ENCODE peak calls at places on chromosome 19, in four cellular contexts. W, N, B and K are unnamed samples.

GRCh38 chr19:11322269-11323024 is 17.0 kb downstream of the RAB3D start:
- DNase-seq in W (no peak), N (no peak), B (no peak), K (no peak)

GRCh38 chr19:17213334-17213733 is 1.8 kb upstream of the USE1 start:
- DNase-seq in N (no peak), W (no peak), B (no peak), K (no peak)

GRCh38 chr19:10112895-10113591 is 1.6 kb downstream of the P2RY11 start:
- DNase-seq in N (no peak), W (no peak), B (no peak), K (peak; percentile 53)

GRCh38 chr19:55474269-55475265 is 1.9 kb upstream of the ZNF628 start:
- DNase-seq in W (no peak), N (peak; percentile 65), B (no peak), K (no peak)

GRCh38 chr19:40370997-40371801 is 18.8 kb downstream of the HIPK4 start:
- DNase-seq in B (no peak), N (no peak), W (no peak), K (peak; percentile 13)

GRCh38 chr19:50875795-50876422 is 2.7 kb downstream of the KLK2 start:
- DNase-seq in B (no peak), N (no peak), W (no peak), K (no peak)

GRCh38 chr19:19067276-19068072 is 3.7 kb downstream of the SLC25A42 start:
- DNase-seq in N (no peak), W (no peak), B (no peak), K (no peak)

GRCh38 chr19:5987077-5987818 is 9.3 kb upstream of the RANBP3 start:
- DNase-seq in B (peak; percentile 62), N (peak; percentile 83), W (peak; percentile 76), K (peak; percentile 70)

GRCh38 chr19:40549007-40549708 is 27.5 kb upstream of the SHKBP1 start:
- DNase-seq in N (no peak), B (no peak), W (peak; percentile 56), K (peak; percentile 63)

GRCh38 chr19:8022275-8022674 is 16.8 kb upstream of the ELAVL1 start:
- DNase-seq in B (no peak), W (no peak), N (no peak), K (no peak)

GRCh38 chr19:45884682-45885555 is 1.0 kb downstream of the IRF2BP1 start:
- DNase-seq in B (no peak), N (no peak), W (peak; percentile 36), K (peak; percentile 69)

GRCh38 chr19:47853003-47853402 is 6.0 kb upstream of the TPRX2 start:
- DNase-seq in B (no peak), N (no peak), W (no peak), K (no peak)

GRCh38 chr19:46776927-46777911 is 11.2 kb downstream of the SLC1A5 start:
- DNase-seq in B (no peak), W (no peak), N (no peak), K (peak; percentile 59)

GRCh38 chr19:2176336-2176994 is 12.7 kb downstream of the DOT1L start:
- DNase-seq in B (no peak), W (no peak), N (no peak), K (no peak)

GRCh38 chr19:45791744-45792481 is 732 bp downstream of the DMWD start:
- DNase-seq in N (no peak), B (no peak), W (no peak), K (no peak)

GRCh38 chr19:51788029-51788428 is 6.9 kb upstream of the FPR3 start:
- DNase-seq in N (no peak), B (no peak), W (no peak), K (no peak)

GRCh38 chr19:48418317-48419064 is 25.0 kb downstream of the GRIN2D start:
- DNase-seq in B (no peak), W (no peak), N (peak; percentile 69), K (no peak)

GRCh38 chr19:54035215-54036178 is 28.2 kb downstream of the VSTM1 start:
- DNase-seq in B (no peak), N (peak; percentile 96), W (no peak), K (no peak)

GRCh38 chr19:39110263-39110967 is 15.2 kb upstream of the PAK4 start:
- DNase-seq in B (peak; percentile 25), N (peak; percentile 46), W (peak; percentile 49), K (peak; percentile 75)

GRCh38 chr19:1856345-1856697 is 7.1 kb downstream of the KLF16 start:
- DNase-seq in W (no peak), B (no peak), N (no peak), K (no peak)

GRCh38 chr19:2542341-2543069 is 66.6 kb downstream of the GADD45B start:
- DNase-seq in W (no peak), B (no peak), N (peak; percentile 64), K (no peak)

GRCh38 chr19:1811942-1812425 is at the start of gene ATP8B3:
- DNase-seq in N (no peak), W (no peak), B (no peak), K (no peak)

GRCh38 chr19:14542721-14543328 is 13.4 kb downstream of the TECR start:
- DNase-seq in B (no peak), N (peak; percentile 38), W (no peak), K (peak; percentile 46)

GRCh38 chr19:32172761-32173160 is 172.6 kb upstream of the ZNF507 start:
- DNase-seq in B (no peak), N (no peak), W (no peak), K (no peak)

GRCh38 chr19:41995959-41996797 is 2.1 kb upstream of the ATP1A3 start:
- DNase-seq in W (no peak), N (no peak), B (no peak), K (no peak)